ENCODE peak calls at places on chromosomes 1 and 21, in four cellular contexts. One of them, this sample, is unnamed.

GRCh38 chr1:66182551-66183178 is 351.3 kb upstream of the SGIP1 start:
- DNase-seq in retinal pigment epithelial cell: peak; percentile 63
- DNase-seq in fibroblast of the aortic adventitia: peak; percentile 75
- DNase-seq in progenitor cell of endocrine pancreas: no peak
- DNase-seq in this sample: no peak

GRCh38 chr1:102798718-102799117 is 309.6 kb downstream of the COL11A1 start:
- DNase-seq in retinal pigment epithelial cell: no peak
- DNase-seq in fibroblast of the aortic adventitia: no peak
- DNase-seq in progenitor cell of endocrine pancreas: no peak
- DNase-seq in this sample: no peak

GRCh38 chr1:213561870-213562269 is 425.9 kb upstream of the PROX1 start:
- DNase-seq in retinal pigment epithelial cell: no peak
- DNase-seq in fibroblast of the aortic adventitia: no peak
- DNase-seq in progenitor cell of endocrine pancreas: no peak
- DNase-seq in this sample: no peak

GRCh38 chr1:204974326-204974725 is 68.7 kb upstream of the CNTN2 start:
- DNase-seq in retinal pigment epithelial cell: no peak
- DNase-seq in fibroblast of the aortic adventitia: no peak
- DNase-seq in progenitor cell of endocrine pancreas: no peak
- DNase-seq in this sample: no peak

GRCh38 chr1:230899845-230900251 is 31.5 kb upstream of the C1orf198 start:
- DNase-seq in retinal pigment epithelial cell: no peak
- DNase-seq in fibroblast of the aortic adventitia: peak; percentile 98
- DNase-seq in progenitor cell of endocrine pancreas: no peak
- DNase-seq in this sample: no peak

GRCh38 chr1:198986442-198986841 is 347.6 kb downstream of the PTPRC start:
- DNase-seq in retinal pigment epithelial cell: no peak
- DNase-seq in fibroblast of the aortic adventitia: no peak
- DNase-seq in progenitor cell of endocrine pancreas: no peak
- DNase-seq in this sample: no peak

GRCh38 chr1:215228193-215228592 is 145.7 kb downstream of the KCNK2 start:
- DNase-seq in retinal pigment epithelial cell: peak; percentile 0
- DNase-seq in fibroblast of the aortic adventitia: no peak
- DNase-seq in progenitor cell of endocrine pancreas: no peak
- DNase-seq in this sample: no peak

GRCh38 chr1:68229927-68230812 is 2.2 kb downstream of the WLS start:
- DNase-seq in retinal pigment epithelial cell: no peak
- DNase-seq in fibroblast of the aortic adventitia: peak; percentile 59
- DNase-seq in progenitor cell of endocrine pancreas: peak; percentile 18
- DNase-seq in this sample: no peak

GRCh38 chr1:202214089-202214843 is 20.7 kb downstream of the LGR6 start:
- DNase-seq in retinal pigment epithelial cell: no peak
- DNase-seq in fibroblast of the aortic adventitia: no peak
- DNase-seq in progenitor cell of endocrine pancreas: no peak
- DNase-seq in this sample: no peak

GRCh38 chr1:98333406-98333805 is 328.1 kb upstream of the SNX7 start:
- DNase-seq in retinal pigment epithelial cell: no peak
- DNase-seq in fibroblast of the aortic adventitia: no peak
- DNase-seq in progenitor cell of endocrine pancreas: no peak
- DNase-seq in this sample: no peak

GRCh38 chr1:206769331-206769731 is 1.2 kb upstream of the IL19 start:
- DNase-seq in retinal pigment epithelial cell: no peak
- DNase-seq in fibroblast of the aortic adventitia: no peak
- DNase-seq in progenitor cell of endocrine pancreas: no peak
- DNase-seq in this sample: no peak

GRCh38 chr1:221743416-221744208 is 1.7 kb upstream of the DUSP10 start:
- DNase-seq in retinal pigment epithelial cell: no peak
- DNase-seq in fibroblast of the aortic adventitia: no peak
- DNase-seq in progenitor cell of endocrine pancreas: no peak
- DNase-seq in this sample: no peak

GRCh38 chr21:35933466-35933865 is 126.9 kb downstream of the SETD4 start:
- DNase-seq in retinal pigment epithelial cell: peak; percentile 22
- DNase-seq in fibroblast of the aortic adventitia: peak; percentile 89
- DNase-seq in progenitor cell of endocrine pancreas: no peak
- DNase-seq in this sample: no peak

GRCh38 chr1:34927316-34927715 is 2.1 kb downstream of the DLGAP3 start:
- DNase-seq in retinal pigment epithelial cell: no peak
- DNase-seq in fibroblast of the aortic adventitia: no peak
- DNase-seq in progenitor cell of endocrine pancreas: no peak
- DNase-seq in this sample: peak; percentile 25

GRCh38 chr1:8705104-8705503 is 112.3 kb downstream of the RERE start:
- DNase-seq in retinal pigment epithelial cell: no peak
- DNase-seq in fibroblast of the aortic adventitia: no peak
- DNase-seq in progenitor cell of endocrine pancreas: no peak
- DNase-seq in this sample: no peak

GRCh38 chr1:204465469-204466415 is 28.9 kb downstream of the PIK3C2B start:
- DNase-seq in retinal pigment epithelial cell: no peak
- DNase-seq in fibroblast of the aortic adventitia: no peak
- DNase-seq in progenitor cell of endocrine pancreas: no peak
- DNase-seq in this sample: no peak

GRCh38 chr21:28334407-28334806 is 658.3 kb downstream of the LTN1 start:
- DNase-seq in retinal pigment epithelial cell: no peak
- DNase-seq in fibroblast of the aortic adventitia: no peak
- DNase-seq in progenitor cell of endocrine pancreas: no peak
- DNase-seq in this sample: no peak

GRCh38 chr21:28338906-28339305 is 653.8 kb downstream of the LTN1 start:
- DNase-seq in retinal pigment epithelial cell: no peak
- DNase-seq in fibroblast of the aortic adventitia: peak; percentile 56
- DNase-seq in progenitor cell of endocrine pancreas: no peak
- DNase-seq in this sample: no peak

GRCh38 chr21:28336299-28336698 is 656.4 kb downstream of the LTN1 start:
- DNase-seq in retinal pigment epithelial cell: peak; percentile 31
- DNase-seq in fibroblast of the aortic adventitia: peak; percentile 98
- DNase-seq in progenitor cell of endocrine pancreas: no peak
- DNase-seq in this sample: no peak

GRCh38 chr21:28339403-28339802 is 653.3 kb downstream of the LTN1 start:
- DNase-seq in retinal pigment epithelial cell: no peak
- DNase-seq in fibroblast of the aortic adventitia: no peak
- DNase-seq in progenitor cell of endocrine pancreas: no peak
- DNase-seq in this sample: no peak

GRCh38 chr21:28337319-28337718 is 655.4 kb downstream of the LTN1 start:
- DNase-seq in retinal pigment epithelial cell: no peak
- DNase-seq in fibroblast of the aortic adventitia: peak; percentile 90
- DNase-seq in progenitor cell of endocrine pancreas: no peak
- DNase-seq in this sample: no peak
- TF ChIP-seq CTCF in retinal pigment epithelial cell: peak; percentile 25
- TF ChIP-seq CTCF in fibroblast of the aortic adventitia: peak; percentile 39
- TF ChIP-seq CTCF in progenitor cell of endocrine pancreas: peak; percentile 48
- TF ChIP-seq CTCF in this sample: peak; percentile 63

GRCh38 chr1:210816136-210816535 is 317.8 kb downstream of the KCNH1 start:
- DNase-seq in retinal pigment epithelial cell: no peak
- DNase-seq in fibroblast of the aortic adventitia: no peak
- DNase-seq in progenitor cell of endocrine pancreas: no peak
- DNase-seq in this sample: no peak
- TF ChIP-seq CTCF in retinal pigment epithelial cell: no peak
- TF ChIP-seq CTCF in fibroblast of the aortic adventitia: no peak
- TF ChIP-seq CTCF in progenitor cell of endocrine pancreas: no peak
- TF ChIP-seq CTCF in this sample: no peak

GRCh38 chr1:19877821-19878636 is 4.2 kb upstream of the OTUD3 start:
- DNase-seq in retinal pigment epithelial cell: no peak
- DNase-seq in fibroblast of the aortic adventitia: no peak
- DNase-seq in progenitor cell of endocrine pancreas: no peak
- DNase-seq in this sample: no peak

GRCh38 chr1:19877351-19877750 is 4.8 kb upstream of the OTUD3 start:
- DNase-seq in retinal pigment epithelial cell: no peak
- DNase-seq in fibroblast of the aortic adventitia: no peak
- DNase-seq in progenitor cell of endocrine pancreas: no peak
- DNase-seq in this sample: no peak

GRCh38 chr1:19869929-19870328 is 12.3 kb upstream of the OTUD3 start:
- DNase-seq in retinal pigment epithelial cell: no peak
- DNase-seq in fibroblast of the aortic adventitia: peak; percentile 77
- DNase-seq in progenitor cell of endocrine pancreas: no peak
- DNase-seq in this sample: no peak

GRCh38 chr1:19866758-19867157 is 15.4 kb upstream of the OTUD3 start:
- DNase-seq in retinal pigment epithelial cell: no peak
- DNase-seq in fibroblast of the aortic adventitia: peak; percentile 37
- DNase-seq in progenitor cell of endocrine pancreas: no peak
- DNase-seq in this sample: no peak

GRCh38 chr1:19872190-19872589 is 10.0 kb upstream of the OTUD3 start:
- DNase-seq in retinal pigment epithelial cell: no peak
- DNase-seq in fibroblast of the aortic adventitia: no peak
- DNase-seq in progenitor cell of endocrine pancreas: no peak
- DNase-seq in this sample: no peak
- TF ChIP-seq CTCF in retinal pigment epithelial cell: no peak
- TF ChIP-seq CTCF in fibroblast of the aortic adventitia: no peak
- TF ChIP-seq CTCF in progenitor cell of endocrine pancreas: peak; percentile 10
- TF ChIP-seq CTCF in this sample: no peak

GRCh38 chr1:88683848-88684481 is at the start of gene PKN2:
- DNase-seq in retinal pigment epithelial cell: peak; percentile 96
- DNase-seq in fibroblast of the aortic adventitia: peak; percentile 97
- DNase-seq in progenitor cell of endocrine pancreas: peak; percentile 94
- DNase-seq in this sample: peak; percentile 98
- TF ChIP-seq CTCF in retinal pigment epithelial cell: peak; percentile 9
- TF ChIP-seq CTCF in fibroblast of the aortic adventitia: peak; percentile 11
- TF ChIP-seq CTCF in progenitor cell of endocrine pancreas: peak; percentile 21
- TF ChIP-seq CTCF in this sample: peak; percentile 30

DNA sequence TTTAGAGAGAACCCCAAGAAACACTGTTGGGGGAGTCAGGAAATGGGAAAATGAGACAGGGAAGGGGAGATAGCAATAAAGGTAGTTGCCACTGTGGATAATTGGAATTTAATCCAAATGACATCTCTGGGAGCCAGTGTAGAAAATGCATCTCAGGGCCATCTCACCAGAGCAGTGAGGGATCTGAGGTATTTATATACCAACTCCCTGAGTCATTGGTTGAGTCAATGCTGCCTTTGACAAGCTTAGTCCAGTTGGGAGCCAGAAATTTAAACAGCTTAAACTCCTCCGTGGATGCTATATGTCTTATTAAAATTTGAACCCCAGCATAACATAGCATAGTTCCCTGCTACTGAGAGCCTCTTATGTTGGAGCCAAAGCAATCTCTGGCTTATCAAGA is 140.3 kb downstream of the SLC30A10 start:
- DNase-seq in retinal pigment epithelial cell: no peak
- DNase-seq in fibroblast of the aortic adventitia: no peak
- DNase-seq in progenitor cell of endocrine pancreas: no peak
- DNase-seq in this sample: no peak
- TF ChIP-seq CTCF in retinal pigment epithelial cell: no peak
- TF ChIP-seq CTCF in fibroblast of the aortic adventitia: no peak
- TF ChIP-seq CTCF in progenitor cell of endocrine pancreas: no peak
- TF ChIP-seq CTCF in this sample: no peak

DNA sequence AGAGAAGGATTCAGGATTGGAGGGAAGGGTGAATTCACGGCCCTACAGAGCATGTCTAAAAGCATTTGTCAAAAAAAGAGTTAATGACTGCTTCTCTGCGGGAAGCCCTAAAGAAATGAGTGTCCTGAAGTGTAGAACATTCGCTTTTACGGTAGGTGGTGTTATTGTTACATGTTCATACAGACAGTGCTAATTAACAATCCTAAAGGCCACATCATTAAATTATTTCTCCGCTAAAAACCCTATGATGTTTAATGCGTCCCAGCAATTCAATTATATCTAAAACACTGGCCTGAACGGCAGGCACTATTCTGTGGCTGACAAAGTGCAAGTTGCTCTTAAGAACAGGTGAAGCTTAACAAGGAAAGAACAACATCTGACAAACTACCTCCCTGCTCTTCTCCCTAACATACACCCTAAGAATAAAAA is 112.3 kb upstream of the NFIA start:
- DNase-seq in retinal pigment epithelial cell: no peak
- DNase-seq in fibroblast of the aortic adventitia: peak; percentile 61
- DNase-seq in progenitor cell of endocrine pancreas: no peak
- DNase-seq in this sample: no peak
- TF ChIP-seq CTCF in retinal pigment epithelial cell: peak; percentile 41
- TF ChIP-seq CTCF in fibroblast of the aortic adventitia: peak; percentile 42
- TF ChIP-seq CTCF in progenitor cell of endocrine pancreas: peak; percentile 48
- TF ChIP-seq CTCF in this sample: peak; percentile 67

GRCh38 chr21:33444499-33444898 is 35.3 kb downstream of the TMEM50B start:
- DNase-seq in retinal pigment epithelial cell: no peak
- DNase-seq in fibroblast of the aortic adventitia: no peak
- DNase-seq in progenitor cell of endocrine pancreas: no peak
- DNase-seq in this sample: no peak

GRCh38 chr21:33441489-33442477 is 38.0 kb downstream of the TMEM50B start:
- DNase-seq in retinal pigment epithelial cell: no peak
- DNase-seq in fibroblast of the aortic adventitia: peak; percentile 82
- DNase-seq in progenitor cell of endocrine pancreas: no peak
- DNase-seq in this sample: no peak

GRCh38 chr21:33443174-33443573 is 36.6 kb downstream of the TMEM50B start:
- DNase-seq in retinal pigment epithelial cell: no peak
- DNase-seq in fibroblast of the aortic adventitia: no peak
- DNase-seq in progenitor cell of endocrine pancreas: no peak
- DNase-seq in this sample: no peak
- TF ChIP-seq CTCF in retinal pigment epithelial cell: no peak
- TF ChIP-seq CTCF in fibroblast of the aortic adventitia: no peak
- TF ChIP-seq CTCF in progenitor cell of endocrine pancreas: no peak
- TF ChIP-seq CTCF in this sample: no peak

DNA sequence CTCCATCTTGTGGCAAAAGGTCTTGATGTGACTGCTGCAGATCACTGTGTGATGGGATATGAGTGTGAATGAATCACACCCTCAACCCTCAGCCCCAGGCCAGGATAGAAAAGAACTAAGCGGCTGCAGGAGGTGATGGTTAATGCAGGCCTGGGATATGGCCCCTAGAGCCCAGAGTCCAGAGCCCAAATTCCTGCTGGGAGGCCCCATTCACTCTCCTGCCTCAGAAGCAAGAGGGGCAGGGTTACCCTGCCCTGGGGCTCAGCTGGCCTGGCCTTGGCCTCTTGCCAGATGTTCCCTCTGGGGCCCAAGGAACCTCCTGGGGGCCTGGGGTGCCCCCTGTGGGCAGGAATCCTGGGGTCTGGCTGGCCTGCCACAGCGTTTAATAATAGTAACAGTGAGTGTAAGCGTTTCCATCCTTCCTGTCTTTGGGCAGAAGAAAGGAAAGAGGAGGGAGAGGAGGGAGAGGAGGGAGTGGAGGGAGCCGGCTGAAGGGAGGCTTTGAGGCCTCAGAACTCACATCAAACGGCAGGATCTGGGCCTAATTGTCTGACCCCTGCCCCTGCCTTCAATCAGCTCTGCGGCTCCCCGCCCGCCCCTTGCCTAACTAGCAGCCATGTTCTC is 26.2 kb downstream of the DMAP1 start:
- DNase-seq in retinal pigment epithelial cell: no peak
- DNase-seq in fibroblast of the aortic adventitia: peak; percentile 20
- DNase-seq in progenitor cell of endocrine pancreas: no peak
- DNase-seq in this sample: no peak
- TF ChIP-seq CTCF in retinal pigment epithelial cell: peak; percentile 41
- TF ChIP-seq CTCF in fibroblast of the aortic adventitia: peak; percentile 21
- TF ChIP-seq CTCF in progenitor cell of endocrine pancreas: peak; percentile 23
- TF ChIP-seq CTCF in this sample: peak; percentile 66